ENCODE peak calls at places on chromosomes 13 and 19, in eight cellular contexts. One of them, this sample, is unnamed.

GRCh38 chr19:27901078-27901477 is 1311.9 kb downstream of the UQCRFS1 start:
- DNase-seq in pancreas: no peak
- DNase-seq in tibial nerve: no peak
- DNase-seq in MM.1S: no peak
- DNase-seq in K562: no peak
- DNase-seq in cardiac muscle cell: no peak
- DNase-seq in IMR-90: no peak
- DNase-seq in stomach: no peak
- DNase-seq in this sample: no peak

GRCh38 chr13:105847532-105848295 is 687.7 kb downstream of the EFNB2 start:
- DNase-seq in IMR-90: peak; percentile 12
- DNase-seq in MM.1S: no peak
- DNase-seq in stomach: no peak
- DNase-seq in K562: no peak
- DNase-seq in pancreas: no peak
- DNase-seq in tibial nerve: no peak
- DNase-seq in cardiac muscle cell: peak; percentile 12
- DNase-seq in this sample: no peak

GRCh38 chr13:77871596-77871995 is 47.0 kb downstream of the EDNRB start:
- DNase-seq in cardiac muscle cell: no peak
- DNase-seq in tibial nerve: no peak
- DNase-seq in K562: no peak
- DNase-seq in pancreas: no peak
- DNase-seq in IMR-90: no peak
- DNase-seq in stomach: no peak
- DNase-seq in MM.1S: no peak
- DNase-seq in this sample: no peak

GRCh38 chr19:13275016-13275722 is 125.0 kb downstream of the IER2 start:
- DNase-seq in pancreas: no peak
- DNase-seq in stomach: no peak
- DNase-seq in K562: no peak
- DNase-seq in tibial nerve: no peak
- DNase-seq in IMR-90: no peak
- DNase-seq in cardiac muscle cell: no peak
- DNase-seq in MM.1S: peak; percentile 45
- DNase-seq in this sample: no peak

GRCh38 chr19:53102701-53103140 is 501 bp downstream of the ZNF160 start:
- DNase-seq in stomach: peak; percentile 29
- DNase-seq in MM.1S: no peak
- DNase-seq in pancreas: peak; percentile 18
- DNase-seq in cardiac muscle cell: peak; percentile 54
- DNase-seq in K562: peak; percentile 30
- DNase-seq in tibial nerve: no peak
- DNase-seq in IMR-90: peak; percentile 31
- DNase-seq in this sample: no peak

GRCh38 chr19:32202244-32202643 is 143.2 kb upstream of the ZNF507 start:
- DNase-seq in cardiac muscle cell: no peak
- DNase-seq in tibial nerve: no peak
- DNase-seq in K562: no peak
- DNase-seq in pancreas: no peak
- DNase-seq in MM.1S: no peak
- DNase-seq in IMR-90: no peak
- DNase-seq in stomach: no peak
- DNase-seq in this sample: no peak

GRCh38 chr19:42248270-42249148 is 6.1 kb upstream of the GSK3A start:
- DNase-seq in IMR-90: no peak
- DNase-seq in K562: no peak
- DNase-seq in tibial nerve: no peak
- DNase-seq in stomach: no peak
- DNase-seq in cardiac muscle cell: no peak
- DNase-seq in MM.1S: no peak
- DNase-seq in pancreas: no peak
- DNase-seq in this sample: no peak

GRCh38 chr19:5504115-5504514 is 48.9 kb downstream of the ZNRF4 start:
- DNase-seq in stomach: no peak
- DNase-seq in K562: no peak
- DNase-seq in cardiac muscle cell: no peak
- DNase-seq in pancreas: no peak
- DNase-seq in IMR-90: no peak
- DNase-seq in tibial nerve: no peak
- DNase-seq in MM.1S: no peak
- DNase-seq in this sample: no peak

GRCh38 chr13:42569576-42570344 is 4.2 kb upstream of the TNFSF11 start:
- DNase-seq in pancreas: no peak
- DNase-seq in MM.1S: no peak
- DNase-seq in tibial nerve: no peak
- DNase-seq in stomach: no peak
- DNase-seq in cardiac muscle cell: no peak
- DNase-seq in IMR-90: no peak
- DNase-seq in K562: no peak
- DNase-seq in this sample: no peak

DNA sequence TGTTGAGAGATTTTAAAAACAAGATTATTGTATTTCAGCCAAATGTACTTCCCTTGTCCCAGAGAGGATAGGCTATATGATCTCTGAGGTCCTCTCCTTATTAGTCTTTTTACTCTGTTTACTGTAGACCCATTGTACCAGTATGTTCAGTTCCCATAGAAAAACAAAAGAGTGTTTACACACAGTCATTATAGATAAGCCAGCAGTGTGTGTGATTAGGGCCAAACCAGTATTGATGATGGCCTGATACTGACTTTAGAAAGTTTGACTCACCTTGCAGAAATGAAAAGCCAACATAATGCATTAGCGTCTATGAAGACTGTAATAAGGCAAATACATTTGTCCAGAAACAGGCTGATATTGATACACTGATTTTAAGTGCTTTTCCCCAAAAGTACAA is 6.2 kb downstream of the MTUS2 start:
- DNase-seq in pancreas: no peak
- DNase-seq in stomach: no peak
- DNase-seq in K562: no peak
- DNase-seq in tibial nerve: no peak
- DNase-seq in MM.1S: no peak
- DNase-seq in cardiac muscle cell: no peak
- DNase-seq in IMR-90: no peak
- DNase-seq in this sample: no peak
- H3K4me3 ChIP-seq in pancreas: no peak overlapping the region
- H3K4me3 ChIP-seq in stomach: no peak overlapping the region
- H3K4me3 ChIP-seq in K562: no peak overlapping the region
- H3K4me3 ChIP-seq in tibial nerve: no peak overlapping the region
- H3K4me3 ChIP-seq in MM.1S: no peak overlapping the region
- H3K4me3 ChIP-seq in cardiac muscle cell: no peak overlapping the region
- H3K4me3 ChIP-seq in IMR-90: no peak overlapping the region
- H3K4me3 ChIP-seq in this sample: no peak overlapping the region

DNA sequence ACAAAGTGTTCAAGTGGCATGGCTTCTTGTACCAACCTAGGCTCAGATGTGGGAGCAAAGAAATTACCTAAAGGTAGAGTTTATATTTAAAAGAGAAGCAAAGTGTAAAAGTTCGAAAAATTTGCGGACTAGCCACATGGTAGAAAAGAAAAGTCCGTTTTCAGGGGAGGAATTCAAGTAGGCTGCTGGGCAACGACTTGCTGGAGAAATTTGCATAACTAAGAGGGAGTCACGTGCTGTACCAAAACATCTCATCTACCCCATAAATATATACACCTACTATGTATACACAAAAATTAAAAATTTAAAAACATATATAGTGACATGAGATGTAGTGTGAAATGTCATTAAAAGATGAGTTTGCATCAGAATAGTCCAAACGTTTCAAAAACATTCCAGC is 2.1 kb upstream of the LAIR1 start:
- DNase-seq in stomach: no peak
- DNase-seq in IMR-90: no peak
- DNase-seq in tibial nerve: no peak
- DNase-seq in K562: no peak
- DNase-seq in cardiac muscle cell: no peak
- DNase-seq in pancreas: no peak
- DNase-seq in MM.1S: no peak
- DNase-seq in this sample: no peak
- H3K27me3 ChIP-seq in stomach: no peaks in the 10 kb centered on the region
- H3K27me3 ChIP-seq in IMR-90: no peaks in the 10 kb centered on the region
- H3K27me3 ChIP-seq in tibial nerve: no peaks in the 10 kb centered on the region
- H3K27me3 ChIP-seq in K562: peaks cover 3% of the 10 kb centered on the region
- H3K27me3 ChIP-seq in cardiac muscle cell: peaks cover 2% of the 10 kb centered on the region
- H3K27me3 ChIP-seq in pancreas: no peaks in the 10 kb centered on the region
- H3K27me3 ChIP-seq in MM.1S: peaks cover 10% of the 10 kb centered on the region
- H3K27me3 ChIP-seq in this sample: no peaks in the 10 kb centered on the region

GRCh38 chr19:8396185-8396562 is 6.0 kb downstream of the RAB11B start:
- DNase-seq in stomach: no peak
- DNase-seq in pancreas: no peak
- DNase-seq in IMR-90: no peak
- DNase-seq in cardiac muscle cell: no peak
- DNase-seq in MM.1S: no peak
- DNase-seq in tibial nerve: no peak
- DNase-seq in K562: no peak
- DNase-seq in this sample: no peak
- H3K4me1 ChIP-seq in stomach: peaks cover 75% of the 10 kb centered on the region
- H3K4me1 ChIP-seq in pancreas: peaks cover 40% of the 10 kb centered on the region
- H3K4me1 ChIP-seq in IMR-90: peaks cover 16% of the 10 kb centered on the region
- H3K4me1 ChIP-seq in cardiac muscle cell: no peaks in the 10 kb centered on the region
- H3K4me1 ChIP-seq in MM.1S: peaks cover 9% of the 10 kb centered on the region
- H3K4me1 ChIP-seq in tibial nerve: peaks cover 73% of the 10 kb centered on the region
- H3K4me1 ChIP-seq in K562: peaks cover 19% of the 10 kb centered on the region
- H3K4me1 ChIP-seq in this sample: peaks cover 29% of the 10 kb centered on the region

DNA sequence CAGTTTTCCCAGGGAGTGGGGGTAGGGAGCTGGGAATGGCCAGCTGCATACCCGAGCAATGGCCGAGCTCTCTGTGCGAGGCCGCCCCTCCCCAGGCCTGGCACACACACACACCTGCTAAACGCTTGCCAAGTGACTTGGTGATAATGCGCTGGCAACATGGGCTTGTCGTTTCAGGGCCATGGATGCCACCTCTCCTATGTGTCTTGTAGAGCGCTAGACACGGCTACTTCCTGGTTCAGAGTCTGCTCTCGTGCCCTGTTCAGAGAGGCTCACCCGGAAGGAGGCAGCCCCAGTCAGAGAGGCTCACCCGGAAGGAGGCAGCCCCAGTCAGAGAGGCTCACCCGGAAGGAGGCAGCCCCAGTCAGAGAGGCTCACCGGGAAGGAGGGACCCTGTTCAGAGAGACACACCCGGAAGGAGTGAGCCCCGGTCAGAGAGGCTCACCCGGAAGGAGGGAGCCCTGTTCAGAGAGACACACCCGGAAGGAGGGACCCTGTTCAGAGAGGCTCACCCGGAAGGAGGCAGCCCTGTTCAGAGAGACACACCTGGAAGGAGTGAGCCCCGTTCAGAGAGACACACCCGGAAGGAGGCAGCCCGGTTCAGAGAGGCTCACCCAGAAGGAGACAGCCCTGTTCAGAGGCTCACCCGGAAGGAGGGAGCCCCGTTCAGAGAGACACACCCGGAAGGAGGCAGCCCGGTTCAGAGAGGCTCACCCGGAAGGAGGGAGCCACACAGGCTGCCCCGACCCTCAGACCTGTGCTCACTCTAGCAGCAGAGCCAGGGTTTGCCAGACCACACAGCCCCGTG is 4.2 kb downstream of the ADPRHL1 start:
- DNase-seq in cardiac muscle cell: no peak
- DNase-seq in IMR-90: no peak
- DNase-seq in MM.1S: no peak
- DNase-seq in stomach: peak; percentile 86
- DNase-seq in K562: peak; percentile 93
- DNase-seq in pancreas: peak; percentile 92
- DNase-seq in tibial nerve: peak; percentile 28
- DNase-seq in this sample: no peak
- H3K4me3 ChIP-seq in cardiac muscle cell: no peak overlapping the region
- H3K4me3 ChIP-seq in IMR-90: no peak overlapping the region
- H3K4me3 ChIP-seq in MM.1S: no peak overlapping the region
- H3K4me3 ChIP-seq in stomach: peak overlapping the region; percentile 47
- H3K4me3 ChIP-seq in K562: peak overlapping the region; percentile 73
- H3K4me3 ChIP-seq in pancreas: peak overlapping the region; percentile 33
- H3K4me3 ChIP-seq in tibial nerve: peak overlapping the region; percentile 51
- H3K4me3 ChIP-seq in this sample: no peak overlapping the region